ENCODE peak calls at places on chromosomes 11 and 22, in four cellular contexts. L, T, N and G are unnamed samples.
A peak's percentile ranks its signal among the peaks of the same experiment; 100 is the strongest.

GRCh38 chr11:46391578-46392420 is at the start of gene CHRM4:
- DNase-seq in L (peak; percentile 90), N (peak; percentile 80), T (no peak), G (peak; percentile 45)

GRCh38 chr22:42601879-42602465 is 12.7 kb downstream of the POLDIP3 start:
- DNase-seq in T (no peak), L (no peak), N (no peak), G (no peak)

GRCh38 chr11:60831501-60832079 is 10.3 kb upstream of the CCDC86 start:
- DNase-seq in T (no peak), L (no peak), N (no peak), G (peak; percentile 42)

GRCh38 chr11:69801513-69802335 is 17.5 kb downstream of the FGF3 start:
- DNase-seq in N (no peak), T (no peak), L (peak; percentile 78), G (no peak)

GRCh38 chr11:64801591-64802369 is 1.2 kb downstream of the MAP4K2 start:
- DNase-seq in T (no peak), N (no peak), L (no peak), G (no peak)

GRCh38 chr11:94705419-94705818 is 62.7 kb upstream of the AMOTL1 start:
- DNase-seq in N (no peak), L (no peak), T (no peak), G (no peak)

GRCh38 chr11:86910592-86910991 is 44.6 kb downstream of the FZD4 start:
- DNase-seq in T (no peak), L (no peak), N (peak; percentile 13), G (peak; percentile 38)

GRCh38 chr22:20656902-20657836 is 116.7 kb upstream of the SERPIND1 start:
- DNase-seq in N (no peak), L (peak; percentile 86), T (no peak), G (peak; percentile 1)

GRCh38 chr11:129324533-129325175 is 51.0 kb upstream of the BARX2 start:
- DNase-seq in T (no peak), N (peak; percentile 55), L (no peak), G (no peak)

GRCh38 chr11:19242184-19242932 is 1.6 kb upstream of the E2F8 start:
- DNase-seq in T (no peak), L (no peak), N (no peak), G (no peak)

GRCh38 chr11:115613986-115614625 is 109.9 kb upstream of the CADM1 start:
- DNase-seq in T (no peak), L (no peak), N (peak; percentile 30), G (peak; percentile 90)

GRCh38 chr22:43163241-43163795 is 12.0 kb downstream of the TSPO start:
- DNase-seq in T (no peak), N (no peak), L (no peak), G (no peak)

GRCh38 chr11:109309153-109309552 is 112.8 kb upstream of the C11orf87 start:
- DNase-seq in T (no peak), L (no peak), N (no peak), G (no peak)

GRCh38 chr11:21630934-21631478 is 561.9 kb upstream of the ANO5 start:
- DNase-seq in L (no peak), T (peak; percentile 31), N (no peak), G (no peak)

GRCh38 chr22:47209547-47210023 is 447.1 kb downstream of the TBC1D22A start:
- DNase-seq in N (no peak), L (no peak), T (no peak), G (no peak)

GRCh38 chr11:109033627-109034340 is 368.9 kb downstream of the DDX10 start:
- DNase-seq in T (no peak), N (no peak), L (no peak), G (peak; percentile 89)

GRCh38 chr11:121365304-121365703 is 72.7 kb downstream of the SC5D start:
- DNase-seq in L (no peak), N (no peak), T (no peak), G (no peak)

GRCh38 chr22:50602338-50602700 is 1.7 kb downstream of the MAPK8IP2 start:
- DNase-seq in T (no peak), L (no peak), N (no peak), G (no peak)

GRCh38 chr22:48492371-48493320 is 1335.0 kb downstream of the BRD1 start:
- DNase-seq in L (peak; percentile 68), N (peak; percentile 78), T (peak; percentile 1), G (peak; percentile 57)

GRCh38 chr11:16365456-16366355 is 9.4 kb upstream of the SOX6 start:
- DNase-seq in L (no peak), T (no peak), N (no peak), G (peak; percentile 40)

GRCh38 chr11:13149991-13150390 is 127.6 kb upstream of the BMAL1 start:
- DNase-seq in N (no peak), L (no peak), T (no peak), G (no peak)

GRCh38 chr11:130448416-130449068 is at the start of gene ADAMTS15:
- DNase-seq in N (peak; percentile 75), T (no peak), L (no peak), G (peak; percentile 84)

GRCh38 chr22:17769013-17769715 is 5.1 kb downstream of the BID start:
- DNase-seq in T (no peak), N (no peak), L (no peak), G (no peak)

GRCh38 chr22:30523646-30524489 is 18.4 kb upstream of the SEC14L4 start:
- DNase-seq in T (no peak), N (no peak), L (no peak), G (no peak)

GRCh38 chr11:19428206-19429001 is 187.7 kb upstream of the E2F8 start:
- DNase-seq in L (no peak), T (no peak), N (no peak), G (peak; percentile 34)

GRCh38 chr11:100719809-100720221 is 32.7 kb downstream of the ARHGAP42 start:
- DNase-seq in N (peak; percentile 65), L (no peak), T (no peak), G (peak; percentile 79)

GRCh38 chr11:45890886-45891550 is 5.6 kb downstream of the MAPK8IP1 start:
- DNase-seq in L (no peak), N (no peak), T (no peak), G (no peak)

GRCh38 chr22:37930270-37930951 is 23.0 kb downstream of the C22orf23 start:
- DNase-seq in T (no peak), N (peak; percentile 25), L (peak; percentile 29), G (peak; percentile 14)

GRCh38 chr11:128311742-128312719 is 275.3 kb downstream of the ETS1 start:
- DNase-seq in N (no peak), L (no peak), T (no peak), G (no peak)

GRCh38 chr11:128316541-128317206 is 270.7 kb downstream of the ETS1 start:
- DNase-seq in N (no peak), L (no peak), T (no peak), G (no peak)

GRCh38 chr11:128313931-128314330 is 273.4 kb downstream of the ETS1 start:
- DNase-seq in N (no peak), T (no peak), L (no peak), G (no peak)

GRCh38 chr11:128318856-128319474 is 268.4 kb downstream of the ETS1 start:
- DNase-seq in N (no peak), L (no peak), T (peak; percentile 93), G (peak; percentile 44)

GRCh38 chr11:128315933-128316332 is 271.4 kb downstream of the ETS1 start:
- DNase-seq in N (no peak), T (no peak), L (no peak), G (no peak)
- TF ChIP-seq ELK1 in N (no peak), T (no peak), L (no peak), G (no peak)

GRCh38 chr22:45859231-45860161 is 117.5 kb downstream of the WNT7B start:
- DNase-seq in N (peak; percentile 77), T (no peak), L (no peak), G (peak; percentile 21)
- TF ChIP-seq ELK1 in N (no peak), T (no peak), L (no peak), G (no peak)

DNA sequence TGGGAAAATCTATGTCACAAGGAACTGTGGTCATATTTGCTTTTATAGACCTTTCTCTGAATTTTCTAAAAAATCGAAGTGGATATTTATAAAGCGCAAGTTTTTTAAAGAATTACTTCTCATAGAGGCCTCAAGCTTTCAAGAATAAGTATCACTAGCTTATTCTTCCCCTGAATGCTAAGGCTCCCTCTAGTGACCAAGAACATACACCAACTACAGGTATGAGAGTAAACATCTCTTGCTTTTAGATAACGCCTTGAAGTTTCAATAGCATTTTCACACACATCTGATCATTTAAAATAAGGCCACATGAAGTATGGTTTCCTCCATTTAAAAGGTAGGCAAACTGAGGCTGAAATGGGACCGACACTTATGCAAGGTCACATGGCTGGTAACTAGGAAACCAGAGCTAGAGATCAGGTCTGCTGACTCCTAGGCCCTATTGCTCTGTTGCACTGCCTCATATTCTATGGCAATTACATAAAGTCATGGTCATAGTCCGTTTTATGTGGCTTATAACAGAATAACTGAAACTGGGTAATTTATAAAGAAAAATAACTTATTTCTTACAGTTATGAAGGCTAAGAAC is 66.5 kb downstream of the CCDC34 start:
- DNase-seq in L (peak; percentile 34), N (peak; percentile 36), T (no peak), G (peak; percentile 70)
- TF ChIP-seq ELK1 in L (no peak), N (no peak), T (no peak), G (no peak)

GRCh38 chr11:110909331-110909730 is 197.1 kb upstream of the ARHGAP20 start:
- DNase-seq in T (no peak), N (no peak), L (no peak), G (no peak)
- TF ChIP-seq ELK1 in T (no peak), N (no peak), L (no peak), G (no peak)

DNA sequence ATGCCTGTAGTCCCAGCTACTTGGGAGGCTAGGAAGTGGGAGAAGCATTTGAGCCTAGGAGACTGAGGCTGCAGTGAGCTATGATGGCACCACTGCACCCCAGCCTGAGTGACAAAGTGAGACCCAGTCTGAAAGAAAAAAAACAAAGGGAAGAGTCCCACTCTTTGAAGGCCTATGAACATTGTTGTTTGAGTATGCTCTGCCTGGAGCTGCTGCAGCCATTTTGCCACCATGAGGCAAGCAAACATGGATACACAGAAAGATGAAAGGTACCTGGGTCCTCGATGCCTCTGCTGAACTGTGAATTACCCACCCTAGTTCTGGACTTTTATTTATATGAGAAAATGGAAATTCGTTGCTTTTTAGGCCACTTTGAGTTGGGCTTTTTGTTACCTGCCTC is 19.7 kb upstream of the TSPAN18 start:
- DNase-seq in N (no peak), T (no peak), L (no peak), G (no peak)
- TF ChIP-seq ELK1 in N (no peak), T (no peak), L (no peak), G (no peak)

GRCh38 chr11:7999795-8000194 is 12.7 kb downstream of the EIF3F start:
- DNase-seq in T (no peak), N (no peak), L (no peak), G (no peak)
- TF ChIP-seq ELK1 in T (no peak), N (no peak), L (no peak), G (no peak)